ENCODE peak calls at places on chromosomes 3 and 15, in eight cellular contexts. One of them, this sample, is unnamed.

GRCh38 chr3:185992801-185993467 is 55.1 kb upstream of the TRA2B start:
- DNase-seq in lung: no peak
- DNase-seq in GM23338: no peak
- DNase-seq in SJSA1: no peak
- DNase-seq in endodermal cell: peak; percentile 35
- DNase-seq in HCT116: no peak
- DNase-seq in BJ: peak; percentile 11
- DNase-seq in sigmoid colon: no peak
- DNase-seq in this sample: no peak

GRCh38 chr3:114071786-114072185 is 15.2 kb downstream of the QTRT2 start:
- DNase-seq in SJSA1: no peak
- DNase-seq in GM23338: no peak
- DNase-seq in BJ: no peak
- DNase-seq in HCT116: no peak
- DNase-seq in lung: no peak
- DNase-seq in sigmoid colon: no peak
- DNase-seq in endodermal cell: no peak
- DNase-seq in this sample: no peak

GRCh38 chr15:48644498-48644826 is 1.0 kb downstream of the FBN1 start:
- DNase-seq in lung: no peak
- DNase-seq in endodermal cell: no peak
- DNase-seq in sigmoid colon: peak; percentile 80
- DNase-seq in SJSA1: peak; percentile 50
- DNase-seq in HCT116: no peak
- DNase-seq in BJ: no peak
- DNase-seq in GM23338: no peak
- DNase-seq in this sample: no peak

GRCh38 chr3:142251951-142252350 is 26.6 kb upstream of the GK5 start:
- DNase-seq in SJSA1: no peak
- DNase-seq in endodermal cell: peak; percentile 54
- DNase-seq in lung: no peak
- DNase-seq in HCT116: no peak
- DNase-seq in sigmoid colon: no peak
- DNase-seq in BJ: no peak
- DNase-seq in GM23338: no peak
- DNase-seq in this sample: no peak

GRCh38 chr3:155079795-155080546 is at the start of gene MME:
- DNase-seq in lung: no peak
- DNase-seq in sigmoid colon: no peak
- DNase-seq in HCT116: no peak
- DNase-seq in SJSA1: peak; percentile 61
- DNase-seq in GM23338: peak; percentile 94
- DNase-seq in endodermal cell: peak; percentile 94
- DNase-seq in BJ: no peak
- DNase-seq in this sample: peak; percentile 84

GRCh38 chr3:46496745-46497555 is 826 bp upstream of the RTP3 start:
- DNase-seq in sigmoid colon: no peak
- DNase-seq in endodermal cell: peak; percentile 82
- DNase-seq in lung: no peak
- DNase-seq in BJ: no peak
- DNase-seq in GM23338: peak; percentile 83
- DNase-seq in SJSA1: peak; percentile 18
- DNase-seq in HCT116: no peak
- DNase-seq in this sample: peak; percentile 77

GRCh38 chr3:80733522-80734176 is 965.9 kb upstream of the ROBO1 start:
- DNase-seq in endodermal cell: no peak
- DNase-seq in lung: no peak
- DNase-seq in sigmoid colon: no peak
- DNase-seq in BJ: no peak
- DNase-seq in SJSA1: peak; percentile 1
- DNase-seq in HCT116: no peak
- DNase-seq in GM23338: no peak
- DNase-seq in this sample: no peak

GRCh38 chr3:178169421-178169820 is 366.8 kb upstream of the KCNMB2 start:
- DNase-seq in BJ: no peak
- DNase-seq in lung: no peak
- DNase-seq in HCT116: no peak
- DNase-seq in sigmoid colon: no peak
- DNase-seq in endodermal cell: no peak
- DNase-seq in GM23338: no peak
- DNase-seq in SJSA1: no peak
- DNase-seq in this sample: no peak

GRCh38 chr3:122025296-122025695 is 3.2 kb upstream of the ILDR1 start:
- DNase-seq in HCT116: no peak
- DNase-seq in SJSA1: no peak
- DNase-seq in lung: no peak
- DNase-seq in GM23338: no peak
- DNase-seq in endodermal cell: no peak
- DNase-seq in BJ: no peak
- DNase-seq in sigmoid colon: no peak
- DNase-seq in this sample: no peak

GRCh38 chr3:45507820-45508317 is 86.7 kb upstream of the LIMD1 start:
- DNase-seq in BJ: no peak
- DNase-seq in HCT116: no peak
- DNase-seq in GM23338: peak; percentile 75
- DNase-seq in lung: no peak
- DNase-seq in endodermal cell: peak; percentile 87
- DNase-seq in SJSA1: peak; percentile 72
- DNase-seq in sigmoid colon: no peak
- DNase-seq in this sample: peak; percentile 70

GRCh38 chr3:160474416-160474838 is 24.8 kb upstream of the TRIM59 start:
- DNase-seq in HCT116: no peak
- DNase-seq in endodermal cell: no peak
- DNase-seq in lung: no peak
- DNase-seq in BJ: no peak
- DNase-seq in GM23338: no peak
- DNase-seq in SJSA1: no peak
- DNase-seq in sigmoid colon: no peak
- DNase-seq in this sample: no peak

GRCh38 chr3:98875535-98875934 is 26.0 kb downstream of the DCBLD2 start:
- DNase-seq in GM23338: no peak
- DNase-seq in sigmoid colon: no peak
- DNase-seq in lung: no peak
- DNase-seq in HCT116: no peak
- DNase-seq in endodermal cell: no peak
- DNase-seq in BJ: no peak
- DNase-seq in SJSA1: no peak
- DNase-seq in this sample: no peak

GRCh38 chr3:12300137-12300536 is 11.3 kb downstream of the PPARG start:
- DNase-seq in SJSA1: no peak
- DNase-seq in HCT116: peak; percentile 70
- DNase-seq in sigmoid colon: no peak
- DNase-seq in endodermal cell: no peak
- DNase-seq in GM23338: no peak
- DNase-seq in BJ: no peak
- DNase-seq in lung: no peak
- DNase-seq in this sample: no peak

GRCh38 chr3:80750637-80751036 is 982.8 kb upstream of the ROBO1 start:
- DNase-seq in GM23338: no peak
- DNase-seq in endodermal cell: no peak
- DNase-seq in SJSA1: no peak
- DNase-seq in HCT116: no peak
- DNase-seq in lung: no peak
- DNase-seq in sigmoid colon: no peak
- DNase-seq in BJ: no peak
- DNase-seq in this sample: no peak

GRCh38 chr3:147414369-147415135 is 5.4 kb downstream of the ZIC1 start:
- DNase-seq in SJSA1: no peak
- DNase-seq in endodermal cell: no peak
- DNase-seq in GM23338: no peak
- DNase-seq in HCT116: no peak
- DNase-seq in lung: no peak
- DNase-seq in sigmoid colon: no peak
- DNase-seq in BJ: no peak
- DNase-seq in this sample: no peak

GRCh38 chr3:147412491-147412916 is 3.3 kb downstream of the ZIC1 start:
- DNase-seq in endodermal cell: no peak
- DNase-seq in HCT116: no peak
- DNase-seq in GM23338: peak; percentile 82
- DNase-seq in lung: no peak
- DNase-seq in sigmoid colon: no peak
- DNase-seq in SJSA1: no peak
- DNase-seq in BJ: no peak
- DNase-seq in this sample: peak; percentile 84

GRCh38 chr3:147412917-147413711 is 3.9 kb downstream of the ZIC1 start:
- DNase-seq in sigmoid colon: no peak
- DNase-seq in endodermal cell: peak; percentile 82
- DNase-seq in SJSA1: no peak
- DNase-seq in HCT116: no peak
- DNase-seq in BJ: no peak
- DNase-seq in GM23338: peak; percentile 64
- DNase-seq in lung: no peak
- DNase-seq in this sample: peak; percentile 69

GRCh38 chr3:147415337-147415736 is 6.2 kb downstream of the ZIC1 start:
- DNase-seq in endodermal cell: peak; percentile 56
- DNase-seq in HCT116: no peak
- DNase-seq in lung: no peak
- DNase-seq in SJSA1: no peak
- DNase-seq in sigmoid colon: no peak
- DNase-seq in GM23338: peak; percentile 58
- DNase-seq in BJ: no peak
- DNase-seq in this sample: peak; percentile 46

DNA sequence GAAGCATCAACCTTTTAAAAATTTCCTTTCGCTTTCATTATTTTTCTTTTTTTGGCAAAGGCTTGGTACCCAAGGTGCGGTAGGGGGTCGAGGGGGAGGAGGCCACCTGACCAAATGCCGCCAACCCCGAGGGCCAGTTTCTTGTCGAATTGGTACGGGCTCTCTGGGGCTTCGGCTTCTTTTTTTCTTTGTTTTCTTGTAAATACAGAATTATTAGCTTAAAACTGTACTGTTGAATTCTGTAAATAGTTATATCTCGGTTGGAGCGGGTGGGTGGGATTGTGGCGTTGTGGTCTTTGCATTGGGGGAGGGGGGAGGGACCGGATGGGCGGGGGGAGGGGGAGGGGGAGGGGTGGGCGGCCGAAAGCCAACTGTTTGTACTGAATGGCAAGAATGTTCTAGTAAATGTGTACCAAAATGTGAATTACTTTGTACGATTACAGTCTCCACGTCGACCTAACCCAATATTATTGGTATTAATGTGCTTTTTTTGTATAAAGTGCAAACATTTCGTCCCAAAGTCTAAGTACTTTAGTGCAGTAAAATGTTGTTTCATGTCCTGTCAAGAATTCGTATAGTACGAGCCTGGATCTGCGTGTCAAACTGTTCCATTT is 4.7 kb downstream of the ZIC1 start:
- DNase-seq in sigmoid colon: no peak
- DNase-seq in endodermal cell: peak; percentile 76
- DNase-seq in SJSA1: no peak
- DNase-seq in HCT116: no peak
- DNase-seq in lung: no peak
- DNase-seq in BJ: no peak
- DNase-seq in GM23338: peak; percentile 83
- DNase-seq in this sample: peak; percentile 87
- H3K27me3 ChIP-seq in sigmoid colon: peaks cover 71% of the 10 kb centered on the region
- H3K27me3 ChIP-seq in endodermal cell: peaks cover 100% of the 10 kb centered on the region
- H3K27me3 ChIP-seq in SJSA1: no peaks in the 10 kb centered on the region
- H3K27me3 ChIP-seq in HCT116: no peaks in the 10 kb centered on the region
- H3K27me3 ChIP-seq in lung: peaks cover 12% of the 10 kb centered on the region
- H3K27me3 ChIP-seq in BJ: peaks cover 6% of the 10 kb centered on the region
- H3K27me3 ChIP-seq in GM23338: peaks cover 98% of the 10 kb centered on the region
- H3K27me3 ChIP-seq in this sample: peaks cover 95% of the 10 kb centered on the region

DNA sequence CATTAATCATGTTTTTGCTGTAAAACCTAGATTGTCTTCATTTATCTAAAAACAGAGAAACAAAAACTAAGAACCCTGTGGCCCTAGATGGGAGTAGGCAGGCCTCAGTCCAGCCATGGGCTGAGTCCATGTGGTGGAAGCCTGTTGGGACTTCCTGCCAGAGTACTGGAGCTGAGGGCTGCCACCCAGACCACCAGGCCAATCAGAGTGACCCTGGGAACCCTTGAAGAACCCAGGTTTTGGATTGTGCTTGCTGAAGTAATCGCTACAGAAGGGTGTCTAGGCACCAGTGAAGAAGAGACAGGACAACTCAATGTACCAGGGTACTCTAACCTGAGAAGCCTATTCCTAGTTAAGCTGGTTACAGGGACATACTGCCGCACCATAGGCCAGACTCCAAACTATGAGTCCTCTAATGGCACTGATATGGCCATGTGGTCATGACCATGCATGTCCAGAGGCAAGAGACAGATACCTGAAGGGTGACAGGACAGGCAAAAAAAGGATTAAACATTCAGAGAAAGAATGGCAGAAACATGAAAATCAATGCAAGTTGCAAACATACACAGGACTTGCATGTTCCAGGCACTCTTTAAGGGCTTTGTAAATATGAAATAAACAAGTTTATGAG is 12.9 kb downstream of the CSRNP1 start:
- DNase-seq in GM23338: no peak
- DNase-seq in SJSA1: no peak
- DNase-seq in HCT116: no peak
- DNase-seq in endodermal cell: no peak
- DNase-seq in lung: no peak
- DNase-seq in BJ: no peak
- DNase-seq in sigmoid colon: no peak
- DNase-seq in this sample: peak; percentile 36
- H3K4me3 ChIP-seq in GM23338: no peak overlapping the region
- H3K4me3 ChIP-seq in SJSA1: no peak overlapping the region
- H3K4me3 ChIP-seq in HCT116: no peak overlapping the region
- H3K4me3 ChIP-seq in endodermal cell: no peak overlapping the region
- H3K4me3 ChIP-seq in lung: no peak overlapping the region
- H3K4me3 ChIP-seq in BJ: no peak overlapping the region
- H3K4me3 ChIP-seq in sigmoid colon: no peak overlapping the region
- H3K4me3 ChIP-seq in this sample: no peak overlapping the region

GRCh38 chr3:53224026-53224425 is 31.8 kb downstream of the TKT start:
- DNase-seq in BJ: no peak
- DNase-seq in SJSA1: no peak
- DNase-seq in lung: no peak
- DNase-seq in HCT116: no peak
- DNase-seq in endodermal cell: no peak
- DNase-seq in sigmoid colon: no peak
- DNase-seq in GM23338: no peak
- DNase-seq in this sample: peak; percentile 49
- H3K36me3 ChIP-seq in BJ: peaks cover 53% of the 10 kb centered on the region
- H3K36me3 ChIP-seq in SJSA1: peaks cover 62% of the 10 kb centered on the region
- H3K36me3 ChIP-seq in lung: peaks cover 24% of the 10 kb centered on the region
- H3K36me3 ChIP-seq in HCT116: peaks cover 20% of the 10 kb centered on the region
- H3K36me3 ChIP-seq in endodermal cell: peaks cover 49% of the 10 kb centered on the region
- H3K36me3 ChIP-seq in sigmoid colon: peaks cover 51% of the 10 kb centered on the region
- H3K36me3 ChIP-seq in GM23338: peaks cover 41% of the 10 kb centered on the region
- H3K36me3 ChIP-seq in this sample: peaks cover 57% of the 10 kb centered on the region

GRCh38 chr3:149442845-149443544 is 31.5 kb upstream of the TM4SF4 start:
- DNase-seq in SJSA1: peak; percentile 17
- DNase-seq in lung: no peak
- DNase-seq in GM23338: no peak
- DNase-seq in HCT116: peak; percentile 4
- DNase-seq in endodermal cell: no peak
- DNase-seq in BJ: peak; percentile 62
- DNase-seq in sigmoid colon: no peak
- DNase-seq in this sample: no peak
- H3K27me3 ChIP-seq in SJSA1: no peaks in the 10 kb centered on the region
- H3K27me3 ChIP-seq in lung: no peaks in the 10 kb centered on the region
- H3K27me3 ChIP-seq in GM23338: no peaks in the 10 kb centered on the region
- H3K27me3 ChIP-seq in HCT116: no peaks in the 10 kb centered on the region
- H3K27me3 ChIP-seq in endodermal cell: no peaks in the 10 kb centered on the region
- H3K27me3 ChIP-seq in BJ: no peaks in the 10 kb centered on the region
- H3K27me3 ChIP-seq in sigmoid colon: no peaks in the 10 kb centered on the region
- H3K27me3 ChIP-seq in this sample: no peaks in the 10 kb centered on the region

DNA sequence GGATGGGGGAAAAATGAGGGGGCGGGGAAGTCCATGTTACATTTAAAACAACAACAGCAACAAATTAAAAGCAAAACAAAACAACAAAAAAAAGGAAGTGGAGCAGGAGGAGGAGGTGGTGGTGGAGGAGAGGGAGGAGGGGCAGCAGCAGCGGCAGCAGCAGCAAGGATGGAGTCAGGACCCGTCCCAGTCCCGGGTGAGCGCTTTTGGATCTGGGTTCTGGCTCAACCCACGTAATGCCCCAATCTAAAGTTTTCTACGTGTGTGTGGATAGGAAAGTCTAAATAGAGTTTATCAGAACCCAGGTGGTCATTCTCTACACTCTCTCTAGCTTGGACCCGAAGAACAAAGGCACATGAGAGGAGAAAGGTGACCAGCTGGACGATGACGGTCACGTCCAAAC is 721 bp upstream of the ISL2 start:
- DNase-seq in SJSA1: no peak
- DNase-seq in HCT116: no peak
- DNase-seq in GM23338: peak; percentile 53
- DNase-seq in lung: no peak
- DNase-seq in endodermal cell: peak; percentile 71
- DNase-seq in sigmoid colon: no peak
- DNase-seq in BJ: no peak
- DNase-seq in this sample: peak; percentile 72
- H3K4me3 ChIP-seq in SJSA1: peak overlapping the region; percentile 43
- H3K4me3 ChIP-seq in HCT116: peak overlapping the region; percentile 66
- H3K4me3 ChIP-seq in GM23338: peak overlapping the region; percentile 52
- H3K4me3 ChIP-seq in lung: no peak overlapping the region
- H3K4me3 ChIP-seq in endodermal cell: peak overlapping the region; percentile 72
- H3K4me3 ChIP-seq in sigmoid colon: peak overlapping the region; percentile 45
- H3K4me3 ChIP-seq in BJ: peak overlapping the region; percentile 37
- H3K4me3 ChIP-seq in this sample: peak overlapping the region; percentile 39

This sample was measured in H7.